ENCODE peak calls at places on chromosomes 6 and 20, in seven cellular contexts. T is activated naive CD4-positive, alpha-beta T cell treated with anti-CD3 and anti-CD28 coated beads for 36 hours; B is stimulated activated CD8-positive, alpha-beta memory T cell treated with anti-CD3 and anti-CD28 coated beads, Interleukin-15, amount 100 ng/mL, for 1 hour; F is ELR; G is NCI-H748 treated with DMSO at 0.1 percent for 48 hours; L is cardiac fibroblast; W is activated T-helper 1 cell treated with anti-CD3 and anti-CD28 coated beads, Interleukin-12 subunit alpha, Interleukin-12 subunit beta, Interleukin-2, Interleukin-4 antibody, amounts not matched to agents 30 ng/mL and 10 ng/mL and 1 ng/mL, durations not matched to agents 14 hours and 24 hours and 36 hours. V is an unnamed sample.
A peak's percentile ranks its signal among the peaks of the same experiment; 100 is the strongest.

GRCh38 chr6:30378290-30378937 is 33.5 kb downstream of the RPP21 start:
- DNase-seq in T (no peak), B (no peak), F (peak; percentile 47), G (no peak), L (peak; percentile 33), W (no peak), V (no peak)

GRCh38 chr20:31943052-31943471 is 8.8 kb downstream of the PDRG1 start:
- DNase-seq in T (no peak), B (no peak), F (no peak), G (no peak), L (no peak), W (no peak), V (no peak)

GRCh38 chr6:17311595-17312311 is 30.6 kb downstream of the RBM24 start:
- DNase-seq in T (no peak), B (no peak), F (no peak), G (no peak), L (peak; percentile 50), W (no peak), V (no peak)

GRCh38 chr6:168992696-168993185 is 260.9 kb downstream of the THBS2 start:
- DNase-seq in T (no peak), B (no peak), F (no peak), G (no peak), L (no peak), W (no peak), V (no peak)

GRCh38 chr6:134631398-134631924 is 313.5 kb upstream of the SGK1 start:
- DNase-seq in T (no peak), B (no peak), F (no peak), G (no peak), L (no peak), W (no peak), V (no peak)

GRCh38 chr20:21096321-21097043 is 9.7 kb downstream of the LINC00237 start:
- DNase-seq in T (peak; percentile 14), B (no peak), F (peak; percentile 68), G (no peak), L (peak; percentile 50), W (no peak), V (no peak)

GRCh38 chr6:143598466-143599080 is 79.2 kb upstream of the PHACTR2 start:
- DNase-seq in T (no peak), B (no peak), F (no peak), G (no peak), L (no peak), W (no peak), V (no peak)

GRCh38 chr6:167094436-167094819 is 28.5 kb upstream of the CCR6 start:
- DNase-seq in T (no peak), B (no peak), F (no peak), G (no peak), L (no peak), W (no peak), V (no peak)

GRCh38 chr6:167550936-167551633 is 226.2 kb downstream of the TTLL2 start:
- DNase-seq in T (no peak), B (no peak), F (no peak), G (no peak), L (no peak), W (no peak), V (peak; percentile 88)

GRCh38 chr6:93801101-93801847 is 381.9 kb upstream of the EPHA7 start:
- DNase-seq in T (no peak), B (no peak), F (no peak), G (no peak), L (no peak), W (no peak), V (no peak)

GRCh38 chr20:14879020-14879697 is 541.7 kb upstream of the FLRT3 start:
- DNase-seq in T (no peak), B (no peak), F (peak; percentile 22), G (peak; percentile 55), L (peak; percentile 32), W (no peak), V (no peak)

GRCh38 chr20:34708621-34709043 is 4.5 kb downstream of the TP53INP2 start:
- DNase-seq in T (peak; percentile 78), B (no peak), F (peak; percentile 66), G (peak; percentile 47), L (peak; percentile 45), W (peak; percentile 33), V (peak; percentile 68)

GRCh38 chr6:38827024-38827423 is 111.9 kb downstream of the DNAH8 start:
- DNase-seq in T (no peak), B (no peak), F (no peak), G (no peak), L (no peak), W (no peak), V (no peak)

GRCh38 chr6:81766482-81767069 is 14.1 kb upstream of the TENT5A start:
- DNase-seq in T (no peak), B (no peak), F (peak; percentile 77), G (peak; percentile 72), L (peak; percentile 95), W (no peak), V (peak; percentile 81)

GRCh38 chr6:145824344-145824743 is 9.7 kb upstream of the FBXO30 start:
- DNase-seq in T (no peak), B (no peak), F (no peak), G (no peak), L (no peak), W (no peak), V (no peak)

GRCh38 chr6:125316621-125317020 is 14.9 kb upstream of the HDDC2 start:
- DNase-seq in T (no peak), B (no peak), F (no peak), G (no peak), L (no peak), W (no peak), V (no peak)

GRCh38 chr6:81772741-81773140 is 20.3 kb upstream of the TENT5A start:
- DNase-seq in T (no peak), B (no peak), F (peak; percentile 88), G (no peak), L (peak; percentile 56), W (no peak), V (no peak)

GRCh38 chr6:112372213-112372806 is 25.2 kb downstream of the RFPL4B start:
- DNase-seq in T (no peak), B (no peak), F (peak; percentile 63), G (peak; percentile 31), L (peak; percentile 53), W (no peak), V (no peak)

GRCh38 chr6:160060221-160060620 is 61.4 kb upstream of the SLC22A1 start:
- DNase-seq in T (no peak), B (no peak), F (no peak), G (no peak), L (no peak), W (no peak), V (no peak)

GRCh38 chr6:14729186-14729871 is 516.5 kb upstream of the JARID2 start:
- DNase-seq in T (no peak), B (no peak), F (no peak), G (peak; percentile 97), L (no peak), W (no peak), V (no peak)

GRCh38 chr6:127514396-127515227 is 4.5 kb downstream of the MTCL3 start:
- DNase-seq in T (peak; percentile 84), B (peak; percentile 14), F (peak; percentile 73), G (no peak), L (peak; percentile 69), W (peak; percentile 55), V (no peak)

GRCh38 chr6:85383042-85383441 is 66.8 kb upstream of the NT5E start:
- DNase-seq in T (no peak), B (no peak), F (no peak), G (no peak), L (no peak), W (no peak), V (no peak)

GRCh38 chr6:41757268-41757667 is 10.1 kb upstream of the PGC start:
- DNase-seq in T (no peak), B (no peak), F (no peak), G (no peak), L (no peak), W (no peak), V (no peak)

GRCh38 chr6:48754631-48755030 is 643.6 kb upstream of the PTCHD4 start:
- DNase-seq in T (no peak), B (no peak), F (no peak), G (no peak), L (no peak), W (no peak), V (no peak)

GRCh38 chr6:12336121-12336971 is 46.2 kb downstream of the EDN1 start:
- DNase-seq in T (no peak), B (no peak), F (no peak), G (no peak), L (no peak), W (no peak), V (no peak)

GRCh38 chr6:105330364-105330763 is 72.5 kb downstream of the PREP start:
- DNase-seq in T (no peak), B (no peak), F (no peak), G (no peak), L (no peak), W (no peak), V (no peak)

GRCh38 chr20:64053841-64054661 is 4.6 kb upstream of the SOX18 start:
- DNase-seq in T (no peak), B (no peak), F (peak; percentile 48), G (no peak), L (peak; percentile 25), W (no peak), V (no peak)

GRCh38 chr6:45057711-45058110 is 270.4 kb upstream of the RUNX2 start:
- DNase-seq in T (no peak), B (no peak), F (no peak), G (no peak), L (no peak), W (no peak), V (no peak)

GRCh38 chr6:93678841-93679454 is 259.6 kb upstream of the EPHA7 start:
- DNase-seq in T (no peak), B (no peak), F (no peak), G (peak; percentile 64), L (peak; percentile 21), W (no peak), V (no peak)

GRCh38 chr20:11261533-11262000 is 587.8 kb upstream of the JAG1 start:
- DNase-seq in T (no peak), B (no peak), F (peak; percentile 86), G (no peak), L (peak; percentile 90), W (no peak), V (no peak)

GRCh38 chr6:72787521-72788031 is 165.7 kb downstream of the KCNQ5 start:
- DNase-seq in T (no peak), B (no peak), F (peak; percentile 89), G (no peak), L (peak; percentile 78), W (no peak), V (no peak)

GRCh38 chr6:169669889-169670288 is 31.9 kb downstream of the WDR27 start:
- DNase-seq in T (no peak), B (no peak), F (peak; percentile 80), G (no peak), L (peak; percentile 72), W (no peak), V (peak; percentile 33)

GRCh38 chr20:13494019-13494418 is 144.7 kb downstream of the TASP1 start:
- DNase-seq in T (no peak), B (no peak), F (peak; percentile 36), G (no peak), L (peak; percentile 47), W (no peak), V (no peak)

GRCh38 chr6:96157018-96157565 is 141.3 kb downstream of the FUT9 start:
- DNase-seq in T (no peak), B (no peak), F (no peak), G (no peak), L (no peak), W (no peak), V (no peak)

GRCh38 chr20:44109951-44110361 is 77.0 kb downstream of the JPH2 start:
- DNase-seq in T (no peak), B (no peak), F (no peak), G (no peak), L (no peak), W (no peak), V (no peak)

GRCh38 chr6:116447052-116447451 is 14.1 kb upstream of the CALHM6 start:
- DNase-seq in T (no peak), B (no peak), F (no peak), G (no peak), L (no peak), W (no peak), V (no peak)

GRCh38 chr6:56594699-56595098 is 48.0 kb downstream of the DST start:
- DNase-seq in T (peak; percentile 37), B (no peak), F (no peak), G (peak; percentile 16), L (no peak), W (no peak), V (no peak)

GRCh38 chr20:62142252-62143117 is 709 bp downstream of the PSMA7 start:
- DNase-seq in T (peak; percentile 18), B (no peak), F (peak; percentile 46), G (no peak), L (peak; percentile 21), W (no peak), V (no peak)

V was measured in tibial nerve.